ENCODE peak calls at places on chromosomes 4 and X, in eight cellular contexts. W, G, A, Z, T, K, D and H are unnamed samples.

GRCh38 chr4:165118256-165118909 is 5.7 kb upstream of the TMEM192 start:
- DNase-seq in Z (no peak), W (no peak), T (no peak), A (no peak), G (no peak), K (no peak), D (no peak), H (no peak)

GRCh38 chr4:48710446-48711209 is 69.5 kb downstream of the FRYL start:
- DNase-seq in K (no peak), W (no peak), G (no peak), D (no peak), Z (no peak), A (no peak), T (no peak), H (no peak)

GRCh38 chr4:87575408-87575807 is 32.9 kb upstream of the DSPP start:
- DNase-seq in K (no peak), W (no peak), Z (no peak), G (no peak), D (no peak), T (no peak), A (no peak), H (no peak)

GRCh38 chrX:153870288-153870690 is 15.7 kb downstream of the L1CAM start:
- DNase-seq in Z (no peak), D (no peak), T (no peak), G (no peak), A (no peak), W (no peak), K (no peak), H (no peak)

GRCh38 chr4:76687730-76688441 is 210.1 kb downstream of the SOWAHB start:
- DNase-seq in T (no peak), Z (no peak), K (no peak), W (no peak), G (no peak), D (no peak), A (no peak), H (no peak)

GRCh38 chrX:13250831-13251612 is 68.8 kb downstream of the ATXN3L start:
- DNase-seq in D (no peak), W (peak), Z (no peak), K (no peak), T (peak), A (no peak), G (peak), H (no peak)

GRCh38 chr4:98728433-98728832 is 70.0 kb upstream of the TSPAN5 start:
- DNase-seq in T (no peak), W (peak), G (no peak), A (no peak), K (no peak), Z (no peak), D (peak), H (no peak)

GRCh38 chr4:98601719-98602118 is 56.7 kb downstream of the TSPAN5 start:
- DNase-seq in D (peak), A (no peak), T (no peak), W (peak), K (no peak), Z (no peak), G (no peak), H (no peak)

GRCh38 chrX:68846536-68846935 is 17.7 kb downstream of the EFNB1 start:
- DNase-seq in Z (no peak), T (no peak), W (no peak), A (no peak), G (no peak), K (no peak), D (no peak), H (no peak)

GRCh38 chrX:82813671-82814078 is 694.4 kb upstream of the POU3F4 start:
- DNase-seq in K (no peak), A (no peak), T (no peak), W (peak), G (no peak), Z (no peak), D (no peak), H (no peak)

GRCh38 chr4:2015008-2015407 is 6.2 kb upstream of the NELFA start:
- DNase-seq in A (no peak), G (no peak), T (no peak), W (no peak), D (no peak), Z (no peak), K (no peak), H (no peak)

GRCh38 chr4:107896158-107896645 is 35.1 kb upstream of the CYP2U1 start:
- DNase-seq in D (no peak), G (no peak), Z (no peak), T (no peak), A (no peak), K (no peak), W (peak), H (no peak)

GRCh38 chr4:8940792-8941491 is 69.3 kb upstream of the HMX1 start:
- DNase-seq in W (no peak), T (no peak), A (no peak), K (peak), Z (no peak), G (no peak), D (no peak), H (no peak)

GRCh38 chr4:150394046-150394445 is 187.9 kb upstream of the MAB21L2 start:
- DNase-seq in D (no peak), K (no peak), Z (no peak), T (no peak), W (no peak), G (no peak), A (no peak), H (no peak)

GRCh38 chr4:109559625-109559982 is 442 bp upstream of the MCUB start:
- DNase-seq in W (peak), K (peak), D (no peak), G (peak), Z (peak), A (peak), T (peak), H (no peak)

GRCh38 chrX:83845397-83845796 is 15.5 kb upstream of the CYLC1 start:
- DNase-seq in T (no peak), A (peak), W (peak), D (peak), Z (no peak), G (no peak), K (no peak), H (no peak)

GRCh38 chr4:108978066-108978465 is 215.2 kb upstream of the ETNPPL start:
- DNase-seq in T (no peak), A (no peak), Z (no peak), K (no peak), D (no peak), G (no peak), W (no peak), H (no peak)

GRCh38 chr4:170497105-170497504 is 407.3 kb upstream of the AADAT start:
- DNase-seq in G (no peak), D (no peak), A (no peak), K (no peak), W (no peak), Z (no peak), T (no peak), H (no peak)

GRCh38 chrX:105698386-105698785 is 124.0 kb upstream of the NRK start:
- DNase-seq in D (no peak), W (peak), A (no peak), Z (no peak), K (no peak), G (no peak), T (no peak), H (no peak)

GRCh38 chr4:113397114-113397701 is 347.8 kb downstream of the ANK2 start:
- DNase-seq in G (peak), T (peak), Z (no peak), K (no peak), A (no peak), D (no peak), W (peak), H (no peak)

GRCh38 chr4:150150545-150151156 is 72.4 kb downstream of the DCLK2 start:
- DNase-seq in K (no peak), Z (no peak), A (no peak), W (no peak), G (no peak), T (no peak), D (no peak), H (no peak)

GRCh38 chrX:132353430-132353829 is 134.2 kb upstream of the RAP2C start:
- DNase-seq in D (no peak), K (no peak), Z (no peak), T (no peak), G (no peak), W (no peak), A (no peak), H (no peak)

GRCh38 chr4:141131738-141132688 is 1.3 kb downstream of the RNF150 start:
- DNase-seq in W (peak), Z (no peak), G (peak), K (peak), T (peak), D (peak), A (no peak), H (no peak)

GRCh38 chr4:52670739-52671138 is 11.6 kb upstream of the USP46 start:
- DNase-seq in D (no peak), T (no peak), A (no peak), G (no peak), Z (no peak), W (no peak), K (no peak), H (no peak)

GRCh38 chrX:38095971-38096529 is 89.7 kb downstream of the SYTL5 start:
- DNase-seq in A (no peak), G (no peak), W (peak), K (no peak), D (no peak), Z (no peak), T (no peak), H (no peak)

GRCh38 chrX:71195959-71196727 is 26.9 kb upstream of the GJB1 start:
- DNase-seq in D (no peak), A (peak), T (no peak), W (no peak), K (no peak), Z (no peak), G (no peak), H (no peak)

GRCh38 chr4:8080754-8081065 is 77.9 kb downstream of the ABLIM2 start:
- DNase-seq in W (no peak), K (no peak), G (no peak), A (no peak), T (no peak), Z (no peak), D (no peak), H (no peak)

GRCh38 chrX:153032397-153033118 is 23.7 kb upstream of the PNMA3 start:
- DNase-seq in G (peak), T (peak), K (peak), Z (peak), A (peak), D (peak), W (peak), H (peak)

GRCh38 chrX:115690554-115691216 is 129.7 kb downstream of the PLS3 start:
- DNase-seq in Z (peak), K (peak), T (peak), G (peak), D (peak), A (peak), W (peak), H (no peak)

DNA sequence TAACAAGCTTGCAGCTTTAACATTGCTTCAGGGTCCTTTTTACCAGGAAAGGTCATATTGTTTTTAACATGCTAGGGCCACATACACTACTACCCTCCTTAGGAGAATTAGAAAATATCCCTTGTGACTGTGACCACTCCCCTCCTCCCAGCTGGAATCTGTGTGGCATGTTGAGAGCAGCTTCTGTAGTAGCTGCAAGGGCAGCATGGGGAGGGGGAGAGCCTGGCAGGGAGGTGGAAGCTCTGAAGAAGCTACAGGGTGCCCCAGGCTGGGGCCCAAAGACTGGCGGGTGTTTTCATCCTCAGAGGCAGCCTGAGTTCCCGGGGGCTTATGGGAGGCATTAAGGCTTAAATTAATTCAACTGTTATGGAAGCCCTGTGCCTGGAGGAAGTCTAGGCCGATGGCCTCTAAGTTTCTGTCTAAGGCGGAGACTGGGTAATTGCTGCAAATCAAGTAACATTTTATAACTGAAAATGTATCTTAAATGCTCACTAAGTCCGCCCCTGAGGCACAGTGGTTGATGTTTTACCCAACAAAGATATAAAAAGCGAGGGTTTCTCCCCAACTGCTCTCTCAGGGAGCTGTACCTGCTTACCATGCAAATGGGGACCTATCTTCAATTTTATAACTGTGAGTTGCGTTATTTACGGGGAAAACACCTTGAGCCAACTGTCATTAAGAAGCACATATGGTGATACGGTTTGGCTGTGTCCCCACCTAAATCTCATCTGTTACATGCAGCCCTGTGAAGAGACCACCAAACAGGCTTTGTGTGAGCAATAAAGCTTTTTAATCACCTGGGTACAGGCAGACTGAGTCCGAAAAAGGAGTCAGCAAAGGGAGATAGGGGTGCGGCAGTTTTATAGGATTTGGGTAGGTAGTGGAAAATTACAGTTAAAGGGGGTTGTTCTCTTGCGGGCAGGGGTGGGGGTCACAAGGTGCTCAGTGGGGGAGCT is 37.4 kb upstream of the STS start:
- DNase-seq in T (no peak), W (no peak), K (no peak), D (peak), A (peak), G (no peak), Z (no peak), H (no peak)
- H3K4me3 ChIP-seq in T (no peak), W (no peak), K (no peak), D (no peak), A (peak), G (no peak), Z (no peak), H (no peak)

DNA sequence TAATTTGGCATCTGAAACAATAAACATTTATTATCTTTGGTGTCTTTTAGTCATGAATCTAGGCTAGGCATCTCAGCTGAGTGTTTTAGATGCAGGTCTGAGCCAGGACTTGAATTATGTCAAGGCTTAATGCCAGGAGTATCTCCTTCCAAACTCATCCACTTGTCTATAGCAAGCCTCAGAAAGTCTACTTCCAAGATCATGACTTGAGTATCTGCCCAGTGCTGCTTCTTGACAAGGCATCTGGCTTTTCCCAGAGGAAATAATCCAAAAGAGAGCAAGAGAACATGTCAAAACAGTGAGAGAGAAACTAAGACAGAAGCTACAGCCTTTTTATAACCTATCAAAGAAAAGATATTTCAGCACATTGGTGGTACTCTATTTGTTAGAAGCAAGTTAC is 1052.0 kb upstream of the PCDH10 start:
- DNase-seq in D (no peak), A (no peak), G (no peak), Z (no peak), K (no peak), W (no peak), T (no peak), H (no peak)
- H3K27ac ChIP-seq in D (no peak), A (no peak), G (no peak), Z (no peak), K (no peak), W (no peak), T (no peak), H (no peak)

GRCh38 chr4:127708985-127709384 is 21.2 kb upstream of the SLC25A31 start:
- DNase-seq in D (peak), A (no peak), W (peak), T (no peak), G (no peak), K (no peak), Z (no peak), H (no peak)
- H3K4me3 ChIP-seq in D (no peak), A (no peak), W (no peak), T (no peak), G (no peak), K (no peak), Z (no peak), H (no peak)

GRCh38 chrX:1536712-1537030 is 314 bp downstream of the P2RY8 start:
- DNase-seq in A (no peak), K (no peak), G (no peak), W (no peak), D (no peak), Z (no peak), T (peak), H (peak)

GRCh38 chrX:1533083-1533482 is 3.9 kb downstream of the P2RY8 start:
- DNase-seq in G (no peak), A (no peak), D (no peak), K (no peak), W (no peak), T (no peak), Z (no peak), H (no peak)

GRCh38 chrX:1534321-1535168 is 2.4 kb downstream of the P2RY8 start:
- DNase-seq in D (no peak), A (peak), Z (no peak), T (peak), G (no peak), K (no peak), W (no peak), H (no peak)

GRCh38 chrX:1535241-1536041 is 1.5 kb downstream of the P2RY8 start:
- DNase-seq in A (peak), D (no peak), Z (peak), T (peak), K (peak), G (no peak), W (no peak), H (no peak)

DNA sequence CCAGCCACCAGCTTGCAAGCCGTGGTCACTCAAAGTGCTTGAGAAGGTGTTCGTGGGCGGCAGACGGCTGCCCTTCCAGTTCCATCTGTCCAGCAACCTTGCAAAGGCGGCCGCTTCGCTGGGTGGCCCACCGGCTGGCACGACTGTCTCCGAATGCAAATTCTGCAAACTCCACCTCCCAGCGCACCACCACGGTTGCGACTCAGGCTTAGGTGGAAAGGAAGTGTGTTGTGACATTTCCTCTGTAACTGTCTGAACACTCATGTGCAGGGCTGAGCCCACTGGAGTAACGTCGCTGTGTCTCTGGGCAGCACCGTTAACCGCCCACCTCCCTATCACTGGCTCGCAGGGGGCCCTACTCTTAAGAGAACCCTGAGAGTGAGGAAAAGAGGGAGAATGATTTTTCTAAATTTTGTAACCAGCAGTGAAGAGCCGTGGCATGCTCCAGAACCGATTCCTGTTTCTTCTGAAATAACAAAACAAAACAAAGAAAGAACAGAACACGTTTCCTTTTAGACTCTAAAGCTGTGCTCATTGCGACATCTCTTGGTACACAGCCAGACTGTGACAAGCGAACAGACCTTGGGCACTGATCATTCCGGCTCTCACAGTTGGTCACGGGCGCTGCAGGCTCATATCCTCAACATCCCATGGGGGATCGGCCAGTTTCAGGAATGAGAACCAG is at the start of gene P2RY8:
- DNase-seq in A (peak), Z (peak), K (peak), W (peak), D (peak), T (peak), G (peak), H (peak)
- H3K27ac ChIP-seq in A (peak), Z (peak), K (peak), W (no peak), D (no peak), T (peak), G (peak), H (peak)

DNA sequence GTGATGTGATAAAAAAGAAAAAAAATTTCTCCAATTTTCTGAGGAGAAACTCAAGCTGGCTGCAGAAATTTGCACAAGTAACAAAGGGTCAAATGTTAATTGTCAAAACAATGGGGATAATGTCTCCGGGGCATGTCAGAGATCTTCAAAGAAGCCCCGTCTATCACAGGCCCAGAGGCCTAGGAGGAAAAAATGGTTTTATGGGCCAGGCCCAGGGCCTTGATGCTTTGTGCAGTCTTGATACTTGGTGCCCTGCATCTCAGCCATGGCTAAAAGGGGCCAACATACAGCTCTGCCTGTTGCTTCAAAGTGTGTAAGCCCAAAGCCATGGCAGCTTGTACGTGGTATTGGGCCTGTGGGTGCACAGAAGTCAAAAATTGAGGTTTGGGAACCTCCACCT is 961.0 kb downstream of the FAM133A start:
- DNase-seq in K (no peak), D (no peak), A (no peak), W (no peak), Z (no peak), G (no peak), T (no peak), H (no peak)
- H3K4me3 ChIP-seq in K (no peak), D (no peak), A (no peak), W (no peak), Z (no peak), G (no peak), T (no peak), H (no peak)

GRCh38 chr4:123031664-123032063 is 109.3 kb upstream of the NUDT6 start:
- DNase-seq in G (no peak), K (no peak), W (no peak), A (no peak), Z (no peak), D (no peak), T (no peak), H (no peak)

GRCh38 chr4:123037809-123038208 is 115.4 kb upstream of the NUDT6 start:
- DNase-seq in G (no peak), K (no peak), A (no peak), Z (no peak), W (peak), T (no peak), D (no peak), H (no peak)

GRCh38 chr4:123034023-123034422 is 111.6 kb upstream of the NUDT6 start:
- DNase-seq in Z (no peak), W (peak), D (no peak), A (no peak), T (no peak), G (no peak), K (no peak), H (no peak)

DNA sequence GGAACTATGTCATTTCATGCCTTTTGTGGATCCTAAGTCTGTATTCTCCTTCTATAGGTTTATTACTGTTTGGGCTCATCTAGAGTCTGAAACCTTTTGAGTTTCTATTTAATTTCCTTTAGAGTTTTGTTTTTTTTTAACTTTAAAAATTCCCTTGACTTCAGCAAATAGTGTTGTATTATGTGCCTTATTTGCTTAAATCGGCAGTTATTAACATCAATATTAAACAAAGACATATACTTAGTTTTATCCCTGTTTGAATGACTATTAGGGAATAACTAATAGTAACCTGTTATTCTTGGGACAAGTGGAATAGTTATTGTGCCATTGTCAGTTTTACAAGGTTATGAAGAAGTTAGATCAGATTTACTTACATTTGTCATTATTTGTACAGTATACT is 112.8 kb upstream of the NUDT6 start:
- DNase-seq in G (no peak), D (no peak), T (no peak), W (no peak), K (no peak), Z (no peak), A (no peak), H (no peak)
- H3K27ac ChIP-seq in G (no peak), D (no peak), T (no peak), W (no peak), K (no peak), Z (no peak), A (no peak), H (no peak)

GRCh38 chr4:6568148-6568547 is 6.8 kb upstream of the MAN2B2 start:
- DNase-seq in Z (no peak), W (no peak), D (no peak), T (no peak), K (no peak), G (no peak), A (no peak), H (no peak)
- H3K4me3 ChIP-seq in Z (no peak), W (no peak), D (no peak), T (no peak), K (no peak), G (no peak), A (no peak), H (no peak)